ENCODE peak calls at places on chromosomes 6 and 20, in seven cellular contexts. H is ovary; E is AG04449; L is fibroblast of lung; U is BE2C; F is psoas muscle; V is CD4-positive, alpha-beta T cell. S is an unnamed sample.

GRCh38 chr20:37615507-37616425 is 78.1 kb upstream of the CTNNBL1 start:
- DNase-seq in E (no peak), V (peak; percentile 58), F (no peak), H (no peak), L (peak; percentile 25), U (peak; percentile 62), S (no peak)

GRCh38 chr20:44399446-44399845 is 43.9 kb downstream of the HNF4A start:
- DNase-seq in F (no peak), H (no peak), L (no peak), V (no peak), U (no peak), E (no peak), S (no peak)

GRCh38 chr6:165895421-165896165 is 232.6 kb upstream of the PDE10A start:
- DNase-seq in V (no peak), L (no peak), F (no peak), U (no peak), E (no peak), H (peak; percentile 44), S (no peak)

GRCh38 chr20:63114693-63115069 is 101.2 kb downstream of the YTHDF1 start:
- DNase-seq in E (no peak), H (no peak), F (no peak), V (no peak), U (no peak), L (no peak), S (no peak)

GRCh38 chr6:87718662-87719433 is 16.8 kb upstream of the AKIRIN2 start:
- DNase-seq in H (no peak), V (no peak), L (peak; percentile 43), F (no peak), E (no peak), U (no peak), S (no peak)

GRCh38 chr6:2980465-2980855 is 9.1 kb upstream of the SERPINB6 start:
- DNase-seq in L (no peak), V (no peak), U (no peak), E (no peak), F (no peak), H (no peak), S (no peak)

GRCh38 chr20:22453244-22454080 is 130.9 kb downstream of the FOXA2 start:
- DNase-seq in E (no peak), L (no peak), V (no peak), H (no peak), F (no peak), U (no peak), S (no peak)

GRCh38 chr6:29553268-29554057 is 6.1 kb downstream of the UBD start:
- DNase-seq in V (peak; percentile 22), L (peak; percentile 57), F (peak; percentile 77), U (peak; percentile 23), E (no peak), H (peak; percentile 27), S (peak; percentile 52)

GRCh38 chr6:6582111-6582510 is 6.4 kb upstream of the LY86 start:
- DNase-seq in H (no peak), U (no peak), L (no peak), V (no peak), E (no peak), F (no peak), S (no peak)

GRCh38 chr20:25580711-25581110 is 4.6 kb downstream of the NINL start:
- DNase-seq in U (no peak), L (no peak), H (no peak), E (no peak), V (no peak), F (no peak), S (no peak)

DNA sequence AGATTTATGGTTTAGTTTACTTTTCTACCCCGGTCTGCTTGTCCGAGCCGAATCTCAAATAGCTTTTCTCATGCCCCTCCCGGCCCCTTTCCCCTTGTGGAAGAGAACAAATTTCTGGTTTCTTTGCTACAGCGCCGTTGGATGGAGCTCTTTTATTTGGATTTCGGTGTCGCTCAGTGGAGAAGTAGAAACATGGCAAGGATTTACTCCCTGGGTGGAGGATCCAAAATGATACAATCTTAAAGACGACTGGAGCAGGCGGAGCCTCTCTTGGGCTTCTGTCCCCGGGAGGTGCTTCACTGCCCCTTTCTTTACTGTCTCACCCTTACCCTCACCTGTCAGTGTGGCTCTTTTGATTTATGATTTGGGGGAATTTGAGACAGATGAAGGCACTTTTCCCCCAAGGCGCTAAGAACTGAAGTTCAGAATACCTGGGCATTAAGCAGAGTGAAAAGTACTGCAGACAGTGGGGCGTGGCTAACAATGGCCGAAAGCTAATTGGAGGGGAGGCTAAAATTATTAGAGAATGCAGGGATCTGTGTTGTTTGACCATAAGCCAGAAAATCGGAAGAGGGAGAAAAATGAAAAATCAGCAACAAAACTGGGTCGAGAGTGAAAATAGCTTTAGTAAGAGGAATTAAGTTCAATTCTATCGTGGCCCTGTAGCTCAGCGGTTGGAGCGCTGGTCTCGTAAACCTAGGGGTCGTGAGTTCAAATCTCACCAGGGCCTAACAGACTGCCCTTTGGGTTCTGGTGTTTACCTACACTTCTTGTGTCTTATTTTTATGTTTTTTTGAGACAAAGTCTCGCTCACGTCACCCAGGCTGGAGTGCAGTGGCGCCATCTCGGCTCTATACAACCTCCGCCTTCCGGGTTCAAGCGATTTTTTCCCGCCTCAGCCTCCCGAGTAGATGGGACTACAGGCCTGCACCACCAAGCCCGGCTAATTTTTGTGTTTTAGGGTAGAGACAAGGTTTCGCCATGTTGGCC is 145.1 kb upstream of the ZNF184 start:
- DNase-seq in H (no peak), U (peak; percentile 49), V (no peak), F (no peak), E (no peak), L (peak; percentile 57), S (no peak)
- TF ChIP-seq CTCF in H (no peak), U (peak; percentile 6), V (no peak), F (no peak), E (no peak), L (no peak), S (no peak)

GRCh38 chr20:48329676-48330644 is 497.8 kb downstream of the PREX1 start:
- DNase-seq in E (no peak), H (no peak), U (peak; percentile 71), V (no peak), L (peak; percentile 28), F (no peak), S (no peak)
- TF ChIP-seq CTCF in E (peak; percentile 26), H (no peak), U (peak; percentile 76), V (no peak), L (no peak), F (no peak), S (peak; percentile 37)

GRCh38 chr6:121436172-121436965 is 923 bp downstream of the GJA1 start:
- DNase-seq in F (peak; percentile 20), L (peak; percentile 34), V (no peak), E (no peak), H (peak; percentile 46), U (no peak), S (no peak)

GRCh38 chr6:121426686-121427085 is 8.8 kb upstream of the GJA1 start:
- DNase-seq in H (no peak), U (no peak), E (no peak), L (no peak), F (no peak), V (no peak), S (no peak)

GRCh38 chr6:121435444-121436069 is at the start of gene GJA1:
- DNase-seq in L (peak; percentile 88), U (no peak), E (peak; percentile 50), V (no peak), F (no peak), H (peak; percentile 78), S (no peak)

GRCh38 chr6:121434037-121434770 is 1.2 kb upstream of the GJA1 start:
- DNase-seq in V (no peak), U (no peak), F (peak; percentile 21), H (peak; percentile 45), L (no peak), E (no peak), S (no peak)

DNA sequence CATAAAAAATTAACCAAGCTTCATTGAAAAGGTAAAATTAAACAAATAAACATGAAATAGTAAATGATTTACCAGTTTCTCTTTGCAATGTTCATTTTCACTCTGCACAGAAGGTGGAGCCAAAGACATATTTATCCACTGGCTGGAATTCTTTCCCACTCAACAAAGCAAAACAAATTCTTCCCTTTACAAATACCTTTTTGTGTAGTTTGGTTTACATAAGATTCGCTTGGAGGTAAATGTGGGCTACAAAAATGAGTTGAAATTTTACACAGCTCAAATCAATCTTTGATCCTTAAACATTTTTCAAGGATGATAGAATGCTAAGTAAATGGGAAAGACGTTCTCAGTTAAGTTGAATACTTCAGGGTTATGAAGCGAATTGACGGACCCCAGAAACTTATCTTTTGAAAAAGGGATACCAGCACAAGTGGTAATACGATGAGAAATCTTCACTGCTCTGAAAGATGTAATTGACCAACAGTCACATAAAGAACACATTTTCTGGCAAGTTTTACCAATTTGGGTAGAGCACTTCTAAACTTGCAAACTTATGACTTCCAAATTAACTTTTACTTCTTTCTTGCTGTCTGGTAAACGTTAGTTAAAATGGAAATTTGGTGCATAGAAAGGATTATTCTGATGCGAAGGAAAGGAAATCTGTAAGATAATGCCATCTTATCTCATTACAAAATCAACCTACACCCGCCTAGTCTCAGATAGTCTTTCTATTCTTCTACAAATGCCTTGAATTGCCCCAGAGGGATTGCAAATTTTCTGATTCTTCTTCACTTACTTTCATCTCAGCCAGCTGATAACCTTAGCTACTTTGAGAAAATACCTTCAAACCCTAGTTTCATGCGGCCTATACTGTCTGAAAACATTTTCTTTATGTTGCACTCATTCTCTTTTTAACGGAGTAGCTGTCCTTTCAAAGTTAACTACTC is 4.7 kb upstream of the GJA1 start:
- DNase-seq in E (no peak), H (no peak), L (peak; percentile 66), U (no peak), F (no peak), V (no peak), S (no peak)
- TF ChIP-seq CTCF in E (peak; percentile 54), H (peak; percentile 72), L (peak; percentile 54), U (peak; percentile 57), F (peak; percentile 71), V (peak; percentile 45), S (peak; percentile 81)

GRCh38 chr20:52984451-52984810 is 12.3 kb downstream of the TSHZ2 start:
- DNase-seq in L (no peak), H (no peak), V (no peak), F (no peak), E (no peak), U (no peak), S (no peak)

GRCh38 chr20:52987295-52987694 is 15.1 kb downstream of the TSHZ2 start:
- DNase-seq in L (no peak), E (no peak), H (no peak), F (no peak), U (no peak), V (no peak), S (no peak)

GRCh38 chr20:52981051-52981450 is 8.9 kb downstream of the TSHZ2 start:
- DNase-seq in U (no peak), L (no peak), V (no peak), H (no peak), E (no peak), F (no peak), S (no peak)

GRCh38 chr20:52985687-52986086 is 13.5 kb downstream of the TSHZ2 start:
- DNase-seq in V (no peak), F (no peak), L (no peak), E (no peak), H (no peak), U (no peak), S (no peak)

DNA sequence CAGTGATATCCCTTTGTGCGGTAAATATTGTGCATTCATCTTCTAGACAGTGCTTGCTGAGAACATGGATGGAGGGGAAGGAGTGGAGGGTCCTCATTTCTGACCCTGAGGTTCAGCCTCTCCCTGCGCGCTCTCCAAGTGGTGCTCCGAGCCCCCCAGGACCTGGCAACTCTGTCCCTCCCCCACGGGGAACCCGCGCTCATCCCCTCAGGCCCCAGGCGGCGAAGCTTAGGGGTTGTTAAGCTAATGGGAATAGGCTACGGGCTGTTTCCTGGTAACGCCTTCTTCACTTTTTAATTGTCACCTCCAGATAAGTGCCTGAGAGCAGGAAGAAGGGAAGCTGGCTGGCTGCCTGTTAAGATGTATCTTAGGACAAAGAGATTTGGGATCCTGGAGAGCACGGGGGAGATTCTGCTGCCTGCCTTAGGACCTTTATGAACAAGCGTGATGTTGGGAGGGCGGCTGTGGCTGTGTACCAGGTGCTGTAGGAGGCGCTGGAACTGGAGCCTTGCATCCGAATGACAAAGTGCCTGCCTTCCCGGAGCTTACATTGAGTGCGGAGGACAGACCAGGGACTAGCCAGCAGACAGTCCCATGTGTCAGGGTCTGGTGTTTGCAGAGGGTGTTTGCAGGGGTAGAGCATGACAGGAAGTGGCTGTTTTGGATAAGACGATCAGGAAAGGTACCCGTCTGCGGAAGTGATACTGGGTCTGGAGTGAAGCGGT is 11.7 kb downstream of the TSHZ2 start:
- DNase-seq in F (no peak), H (no peak), L (no peak), V (no peak), U (no peak), E (no peak), S (no peak)
- TF ChIP-seq CTCF in F (no peak), H (no peak), L (no peak), V (no peak), U (no peak), E (no peak), S (no peak)